ENCODE peak calls at places on chromosomes 2 and 18, in eight cellular contexts. One of them, this sample, is unnamed.

GRCh38 chr2:128646091-128646490 is 327.4 kb upstream of the HS6ST1 start:
- DNase-seq in tibial nerve: no peak
- DNase-seq in pancreas: no peak
- DNase-seq in adrenal gland: no peak
- DNase-seq in left ventricle myocardium inferior: no peak
- DNase-seq in GM23338: no peak
- DNase-seq in uterus: no peak
- DNase-seq in effector memory CD4-positive, alpha-beta T cell: no peak
- DNase-seq in this sample: no peak

GRCh38 chr2:120526997-120527945 is 181.3 kb downstream of the INHBB start:
- DNase-seq in uterus: no peak
- DNase-seq in left ventricle myocardium inferior: no peak
- DNase-seq in tibial nerve: no peak
- DNase-seq in GM23338: no peak
- DNase-seq in adrenal gland: no peak
- DNase-seq in pancreas: no peak
- DNase-seq in effector memory CD4-positive, alpha-beta T cell: no peak
- DNase-seq in this sample: no peak

GRCh38 chr2:44009136-44009744 is 13.5 kb upstream of the LRPPRC start:
- DNase-seq in left ventricle myocardium inferior: no peak
- DNase-seq in pancreas: no peak
- DNase-seq in uterus: no peak
- DNase-seq in tibial nerve: no peak
- DNase-seq in GM23338: no peak
- DNase-seq in effector memory CD4-positive, alpha-beta T cell: no peak
- DNase-seq in adrenal gland: no peak
- DNase-seq in this sample: no peak

GRCh38 chr2:110992886-110993285 is 127.8 kb upstream of the BCL2L11 start:
- DNase-seq in tibial nerve: no peak
- DNase-seq in adrenal gland: no peak
- DNase-seq in uterus: no peak
- DNase-seq in left ventricle myocardium inferior: no peak
- DNase-seq in effector memory CD4-positive, alpha-beta T cell: no peak
- DNase-seq in GM23338: no peak
- DNase-seq in pancreas: no peak
- DNase-seq in this sample: no peak

GRCh38 chr2:212424090-212424489 is 114.5 kb downstream of the ERBB4 start:
- DNase-seq in uterus: no peak
- DNase-seq in tibial nerve: no peak
- DNase-seq in pancreas: no peak
- DNase-seq in effector memory CD4-positive, alpha-beta T cell: no peak
- DNase-seq in GM23338: no peak
- DNase-seq in adrenal gland: no peak
- DNase-seq in left ventricle myocardium inferior: no peak
- DNase-seq in this sample: no peak

GRCh38 chr2:207810200-207810788 is 40.6 kb upstream of the FZD5 start:
- DNase-seq in tibial nerve: no peak
- DNase-seq in pancreas: no peak
- DNase-seq in uterus: no peak
- DNase-seq in effector memory CD4-positive, alpha-beta T cell: no peak
- DNase-seq in GM23338: peak
- DNase-seq in adrenal gland: no peak
- DNase-seq in left ventricle myocardium inferior: no peak
- DNase-seq in this sample: no peak

GRCh38 chr2:203453858-203454451 is 81.1 kb downstream of the RAPH1 start:
- DNase-seq in effector memory CD4-positive, alpha-beta T cell: no peak
- DNase-seq in adrenal gland: no peak
- DNase-seq in pancreas: no peak
- DNase-seq in uterus: no peak
- DNase-seq in GM23338: peak
- DNase-seq in left ventricle myocardium inferior: no peak
- DNase-seq in tibial nerve: no peak
- DNase-seq in this sample: peak

GRCh38 chr2:46236006-46236875 is 61.0 kb upstream of the EPAS1 start:
- DNase-seq in GM23338: no peak
- DNase-seq in tibial nerve: no peak
- DNase-seq in effector memory CD4-positive, alpha-beta T cell: no peak
- DNase-seq in adrenal gland: no peak
- DNase-seq in uterus: no peak
- DNase-seq in left ventricle myocardium inferior: no peak
- DNase-seq in pancreas: no peak
- DNase-seq in this sample: peak

GRCh38 chr2:217992061-217992460 is 10.7 kb downstream of the TNS1 start:
- DNase-seq in tibial nerve: no peak
- DNase-seq in left ventricle myocardium inferior: peak
- DNase-seq in uterus: no peak
- DNase-seq in effector memory CD4-positive, alpha-beta T cell: no peak
- DNase-seq in pancreas: no peak
- DNase-seq in adrenal gland: no peak
- DNase-seq in GM23338: no peak
- DNase-seq in this sample: no peak

GRCh38 chr2:235026137-235026536 is 74.3 kb downstream of the SH3BP4 start:
- DNase-seq in uterus: no peak
- DNase-seq in tibial nerve: no peak
- DNase-seq in GM23338: no peak
- DNase-seq in effector memory CD4-positive, alpha-beta T cell: no peak
- DNase-seq in adrenal gland: peak
- DNase-seq in pancreas: peak
- DNase-seq in left ventricle myocardium inferior: no peak
- DNase-seq in this sample: no peak
- H3K4me3 ChIP-seq in uterus: no peak
- H3K4me3 ChIP-seq in tibial nerve: no peak
- H3K4me3 ChIP-seq in GM23338: no peak
- H3K4me3 ChIP-seq in effector memory CD4-positive, alpha-beta T cell: no peak
- H3K4me3 ChIP-seq in adrenal gland: no peak
- H3K4me3 ChIP-seq in pancreas: peak
- H3K4me3 ChIP-seq in left ventricle myocardium inferior: no peak
- H3K4me3 ChIP-seq in this sample: no peak

DNA sequence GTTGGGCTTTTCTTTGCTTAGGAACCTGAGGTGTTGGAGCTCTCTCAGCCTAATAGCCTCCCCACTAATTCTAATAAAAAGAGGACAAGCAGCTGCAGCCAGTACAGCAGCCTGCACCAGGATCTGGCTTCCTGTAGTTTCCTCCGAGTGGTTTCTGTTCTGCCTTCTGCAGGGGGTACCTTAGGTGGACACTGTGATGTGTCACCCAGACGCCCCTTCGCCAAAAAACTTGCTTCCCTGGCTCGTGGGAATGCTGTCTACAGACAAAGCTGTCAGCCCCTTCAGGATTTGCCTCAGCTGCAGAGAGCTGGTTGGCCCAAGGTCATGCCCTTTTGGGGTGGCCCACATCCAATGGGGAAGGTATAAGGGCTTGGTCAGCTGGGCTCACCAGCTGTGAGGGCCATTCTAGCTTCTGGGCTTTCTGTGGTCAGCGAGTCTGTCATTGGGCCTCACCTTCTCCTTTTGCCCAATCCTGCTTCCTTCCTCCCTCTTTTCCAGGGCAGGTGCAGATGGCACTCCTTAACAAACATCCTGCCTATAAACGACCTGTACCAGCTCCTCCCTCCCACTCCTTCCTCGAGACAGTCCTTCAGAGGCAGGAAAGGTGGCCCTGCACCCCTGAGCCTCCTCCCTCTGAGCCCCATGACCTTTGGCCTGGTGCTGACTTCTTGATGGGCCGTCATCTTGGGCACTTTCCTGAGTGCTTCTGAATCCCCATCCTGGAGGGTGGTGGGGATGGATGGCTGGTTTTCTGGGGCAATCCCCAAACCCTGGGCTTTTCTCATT is 44.0 kb upstream of the ROCK2 start:
- DNase-seq in GM23338: no peak
- DNase-seq in adrenal gland: no peak
- DNase-seq in pancreas: no peak
- DNase-seq in effector memory CD4-positive, alpha-beta T cell: no peak
- DNase-seq in tibial nerve: no peak
- DNase-seq in left ventricle myocardium inferior: no peak
- DNase-seq in uterus: no peak
- DNase-seq in this sample: no peak
- H3K4me3 ChIP-seq in GM23338: no peak
- H3K4me3 ChIP-seq in adrenal gland: no peak
- H3K4me3 ChIP-seq in pancreas: no peak
- H3K4me3 ChIP-seq in effector memory CD4-positive, alpha-beta T cell: no peak
- H3K4me3 ChIP-seq in tibial nerve: no peak
- H3K4me3 ChIP-seq in left ventricle myocardium inferior: no peak
- H3K4me3 ChIP-seq in uterus: no peak
- H3K4me3 ChIP-seq in this sample: no peak

GRCh38 chr18:49018553-49018943 is 67.8 kb upstream of the SMAD7 start:
- DNase-seq in adrenal gland: no peak
- DNase-seq in left ventricle myocardium inferior: no peak
- DNase-seq in effector memory CD4-positive, alpha-beta T cell: no peak
- DNase-seq in uterus: no peak
- DNase-seq in GM23338: no peak
- DNase-seq in pancreas: no peak
- DNase-seq in tibial nerve: no peak
- DNase-seq in this sample: no peak

GRCh38 chr18:49015886-49016647 is 65.3 kb upstream of the SMAD7 start:
- DNase-seq in tibial nerve: no peak
- DNase-seq in adrenal gland: peak
- DNase-seq in effector memory CD4-positive, alpha-beta T cell: no peak
- DNase-seq in uterus: peak
- DNase-seq in GM23338: no peak
- DNase-seq in pancreas: no peak
- DNase-seq in left ventricle myocardium inferior: no peak
- DNase-seq in this sample: no peak

GRCh38 chr18:49018961-49019445 is 68.2 kb upstream of the SMAD7 start:
- DNase-seq in pancreas: no peak
- DNase-seq in effector memory CD4-positive, alpha-beta T cell: no peak
- DNase-seq in adrenal gland: peak
- DNase-seq in tibial nerve: no peak
- DNase-seq in uterus: no peak
- DNase-seq in GM23338: no peak
- DNase-seq in left ventricle myocardium inferior: no peak
- DNase-seq in this sample: no peak

GRCh38 chr18:49017813-49018552 is 67.2 kb upstream of the SMAD7 start:
- DNase-seq in adrenal gland: peak
- DNase-seq in GM23338: no peak
- DNase-seq in tibial nerve: no peak
- DNase-seq in effector memory CD4-positive, alpha-beta T cell: no peak
- DNase-seq in left ventricle myocardium inferior: no peak
- DNase-seq in uterus: peak
- DNase-seq in pancreas: no peak
- DNase-seq in this sample: no peak

DNA sequence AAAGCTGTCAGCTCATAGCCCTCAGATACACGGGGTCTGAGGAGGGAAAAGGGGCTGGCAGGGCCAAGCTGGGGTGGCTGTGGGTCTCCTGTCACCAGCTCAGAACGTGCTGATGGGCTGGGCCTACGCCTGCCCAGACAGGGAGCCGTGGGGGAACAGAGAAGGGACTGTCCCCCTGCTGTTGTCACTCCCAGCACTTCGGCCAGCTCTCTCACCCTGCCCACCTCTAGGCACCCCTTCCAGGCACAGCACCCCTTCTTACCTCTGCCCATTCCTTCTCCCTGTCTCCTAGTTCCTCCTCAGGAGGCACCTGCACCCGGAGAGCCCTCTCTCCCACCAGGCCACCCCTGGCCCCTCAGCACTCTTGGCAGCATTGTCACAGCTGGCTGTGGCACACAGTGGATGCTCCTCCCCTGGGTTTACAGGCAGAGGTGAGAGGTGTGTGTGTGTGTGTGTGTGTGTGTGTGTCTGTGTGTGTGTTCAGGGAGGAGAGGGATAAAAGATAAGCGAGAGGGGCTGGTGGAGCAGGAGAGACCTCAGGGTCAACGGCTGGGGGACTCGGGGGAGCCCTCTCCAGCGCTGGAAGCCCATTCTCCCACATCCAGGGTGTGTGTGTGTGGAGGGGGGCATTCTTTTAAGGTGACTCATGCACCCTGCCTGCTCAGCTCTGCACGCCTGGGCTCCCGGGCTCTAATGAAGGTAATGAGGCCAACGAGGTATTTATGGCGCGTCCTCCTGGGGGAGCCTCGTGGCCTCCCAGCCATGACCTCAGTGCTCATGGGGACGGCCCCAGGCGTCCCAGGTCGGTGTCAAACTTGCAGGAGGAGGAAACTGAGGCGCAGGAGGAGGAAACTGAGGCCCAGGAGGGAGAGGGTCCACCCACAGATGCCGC is 66.1 kb upstream of the SMAD7 start:
- DNase-seq in tibial nerve: no peak
- DNase-seq in uterus: peak
- DNase-seq in pancreas: peak
- DNase-seq in GM23338: peak
- DNase-seq in adrenal gland: peak
- DNase-seq in left ventricle myocardium inferior: no peak
- DNase-seq in effector memory CD4-positive, alpha-beta T cell: no peak
- DNase-seq in this sample: no peak
- H3K4me3 ChIP-seq in tibial nerve: no peak
- H3K4me3 ChIP-seq in uterus: no peak
- H3K4me3 ChIP-seq in pancreas: no peak
- H3K4me3 ChIP-seq in GM23338: no peak
- H3K4me3 ChIP-seq in adrenal gland: no peak
- H3K4me3 ChIP-seq in left ventricle myocardium inferior: no peak
- H3K4me3 ChIP-seq in effector memory CD4-positive, alpha-beta T cell: no peak
- H3K4me3 ChIP-seq in this sample: no peak

DNA sequence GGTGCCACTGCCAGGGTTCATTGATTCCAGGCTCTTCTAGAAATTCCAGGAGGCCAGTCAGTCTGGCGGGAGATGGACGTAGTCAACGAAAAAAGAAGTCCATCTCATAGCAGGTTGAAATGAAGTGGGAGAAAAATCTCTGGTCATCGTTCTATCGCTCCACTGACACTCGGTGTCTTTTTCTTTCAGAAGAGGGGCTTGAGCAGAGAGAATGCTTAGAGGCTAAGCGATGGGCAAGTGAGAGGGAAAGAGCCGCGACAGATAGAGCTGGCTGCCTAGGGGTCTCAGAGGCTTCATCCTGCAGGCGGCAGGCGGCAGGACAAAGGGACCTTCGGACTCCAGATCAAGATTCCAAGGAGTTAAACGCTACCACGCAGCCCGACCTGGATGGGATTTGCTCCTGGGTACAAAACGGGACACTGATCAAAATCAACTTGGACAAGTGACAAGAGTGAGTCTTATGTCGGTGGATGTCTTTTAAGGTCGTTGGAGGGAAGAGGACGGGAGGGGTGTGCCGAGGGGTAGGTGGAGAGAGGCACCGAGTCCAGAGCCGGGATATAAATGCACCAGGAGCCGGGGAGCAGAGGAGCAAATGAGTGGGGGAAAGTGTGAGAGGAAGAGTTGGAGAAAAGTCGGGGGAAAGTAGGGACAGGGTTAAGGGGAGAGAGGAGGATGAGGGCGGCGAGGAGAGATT is 672 bp upstream of the TMEM178A start:
- DNase-seq in left ventricle myocardium inferior: no peak
- DNase-seq in tibial nerve: no peak
- DNase-seq in GM23338: peak
- DNase-seq in uterus: no peak
- DNase-seq in pancreas: no peak
- DNase-seq in adrenal gland: no peak
- DNase-seq in effector memory CD4-positive, alpha-beta T cell: no peak
- DNase-seq in this sample: no peak
- H3K4me3 ChIP-seq in left ventricle myocardium inferior: peak
- H3K4me3 ChIP-seq in tibial nerve: peak
- H3K4me3 ChIP-seq in GM23338: peak
- H3K4me3 ChIP-seq in uterus: no peak
- H3K4me3 ChIP-seq in pancreas: no peak
- H3K4me3 ChIP-seq in adrenal gland: peak
- H3K4me3 ChIP-seq in effector memory CD4-positive, alpha-beta T cell: no peak
- H3K4me3 ChIP-seq in this sample: no peak

GRCh38 chr18:69250305-69251151 is 150.2 kb upstream of the DOK6 start:
- DNase-seq in adrenal gland: no peak
- DNase-seq in GM23338: no peak
- DNase-seq in effector memory CD4-positive, alpha-beta T cell: no peak
- DNase-seq in tibial nerve: no peak
- DNase-seq in uterus: no peak
- DNase-seq in pancreas: no peak
- DNase-seq in left ventricle myocardium inferior: no peak
- DNase-seq in this sample: no peak
- H3K4me3 ChIP-seq in adrenal gland: no peak
- H3K4me3 ChIP-seq in GM23338: no peak
- H3K4me3 ChIP-seq in effector memory CD4-positive, alpha-beta T cell: no peak
- H3K4me3 ChIP-seq in tibial nerve: no peak
- H3K4me3 ChIP-seq in uterus: no peak
- H3K4me3 ChIP-seq in pancreas: no peak
- H3K4me3 ChIP-seq in left ventricle myocardium inferior: no peak
- H3K4me3 ChIP-seq in this sample: no peak

GRCh38 chr2:98242006-98242405 is 104.2 kb upstream of the CNGA3 start:
- DNase-seq in adrenal gland: no peak
- DNase-seq in effector memory CD4-positive, alpha-beta T cell: no peak
- DNase-seq in pancreas: no peak
- DNase-seq in GM23338: no peak
- DNase-seq in left ventricle myocardium inferior: no peak
- DNase-seq in uterus: no peak
- DNase-seq in tibial nerve: no peak
- DNase-seq in this sample: no peak
- H3K4me3 ChIP-seq in adrenal gland: no peak
- H3K4me3 ChIP-seq in effector memory CD4-positive, alpha-beta T cell: no peak
- H3K4me3 ChIP-seq in pancreas: no peak
- H3K4me3 ChIP-seq in GM23338: no peak
- H3K4me3 ChIP-seq in left ventricle myocardium inferior: no peak
- H3K4me3 ChIP-seq in uterus: no peak
- H3K4me3 ChIP-seq in tibial nerve: no peak
- H3K4me3 ChIP-seq in this sample: no peak